ENCODE peak calls at places on chromosomes 2 and 18, in seven cellular contexts. N, M, Q, P, H, I and E are unnamed samples.

GRCh38 chr18:39960545-39960944 is 1994.5 kb upstream of the PIK3C3 start:
- DNase-seq in M (no peak), Q (no peak), I (peak), H (no peak), P (peak), N (no peak), E (no peak)

GRCh38 chr2:47437287-47437686 is 34.3 kb downstream of the MSH2 start:
- DNase-seq in Q (peak), H (no peak), M (no peak), P (peak), I (peak), N (no peak), E (no peak)

GRCh38 chr2:96506016-96506906 is 1.1 kb upstream of the NEURL3 start:
- DNase-seq in Q (no peak), P (no peak), H (no peak), I (no peak), N (no peak), M (no peak), E (no peak)

GRCh38 chr2:239814136-239814916 is 210.8 kb downstream of the NDUFA10 start:
- DNase-seq in M (no peak), P (no peak), Q (no peak), I (no peak), N (no peak), H (no peak), E (no peak)

GRCh38 chr18:35386600-35387366 is 9.6 kb upstream of the ZNF396 start:
- DNase-seq in H (no peak), I (peak), N (no peak), M (peak), P (peak), Q (peak), E (peak)

GRCh38 chr18:74353169-74353775 is 37.6 kb downstream of the C18orf63 start:
- DNase-seq in I (peak), P (peak), H (peak), Q (peak), N (peak), M (peak), E (no peak)

GRCh38 chr2:94956797-94957391 is 68.6 kb upstream of the MAL start:
- DNase-seq in P (peak), H (no peak), N (no peak), I (peak), Q (peak), M (no peak), E (peak)

GRCh38 chr2:25822190-25823117 is 55.8 kb downstream of the ASXL2 start:
- DNase-seq in P (no peak), Q (peak), N (no peak), I (no peak), M (no peak), H (peak), E (peak)

GRCh38 chr2:217897091-217897715 is 105.6 kb downstream of the TNS1 start:
- DNase-seq in Q (no peak), P (no peak), N (no peak), I (no peak), M (no peak), H (no peak), E (no peak)

GRCh38 chr2:229714080-229714735 is at the start of gene DNER:
- DNase-seq in I (no peak), H (no peak), P (no peak), N (peak), Q (peak), M (peak), E (peak)

GRCh38 chr2:84393829-84394228 is 65.3 kb downstream of the SUCLG1 start:
- DNase-seq in I (no peak), N (no peak), Q (no peak), H (no peak), P (peak), M (no peak), E (no peak)

GRCh38 chr2:1049691-1050090 is 99.0 kb downstream of the SNTG2 start:
- DNase-seq in P (no peak), M (no peak), N (no peak), H (no peak), Q (no peak), I (peak), E (no peak)

GRCh38 chr2:55917117-55917516 is 6.5 kb downstream of the EFEMP1 start:
- DNase-seq in N (no peak), I (no peak), P (no peak), H (no peak), M (no peak), Q (no peak), E (no peak)